ENCODE peak calls at places on chromosomes 13 and 19, in ten cellular contexts. H, I, T, N, Z, V, F, C, P and R are unnamed samples. For H3K36me3 and H3K27me3, the result is how much of the 10 kb centered on the place peaks cover.

GRCh38 chr13:114311387-114311786 is 2.9 kb upstream of the CHAMP1 start:
- DNase-seq in C (no peak), V (no peak), T (no peak), P (no peak), I (no peak), F (no peak), H (no peak), Z (no peak), N (no peak), R (no peak)

GRCh38 chr19:21508198-21508597 is 2.8 kb downstream of the ZNF429 start:
- DNase-seq in H (no peak), N (no peak), P (no peak), T (no peak), I (no peak), C (no peak), Z (no peak), F (no peak), V (no peak), R (no peak)

GRCh38 chr13:50708461-50708860 is 135.0 kb downstream of the DLEU7 start:
- DNase-seq in H (no peak), N (no peak), Z (no peak), I (no peak), T (no peak), V (no peak), C (no peak), P (peak), F (no peak), R (no peak)

GRCh38 chr13:42559057-42559456 is 14.9 kb upstream of the TNFSF11 start:
- DNase-seq in P (no peak), I (no peak), V (no peak), H (no peak), F (no peak), T (no peak), Z (no peak), N (no peak), C (no peak), R (no peak)

GRCh38 chr13:108594153-108594552 is 35.3 kb upstream of the MYO16 start:
- DNase-seq in H (no peak), C (peak), I (no peak), F (no peak), T (peak), N (no peak), P (no peak), Z (no peak), V (no peak), R (no peak)

GRCh38 chr13:24605923-24606372 is 74.3 kb upstream of the ATP12A start:
- DNase-seq in V (peak), N (peak), F (no peak), Z (no peak), P (no peak), T (peak), C (peak), H (no peak), I (no peak), R (no peak)

GRCh38 chr19:49442793-49443365 is 1.6 kb upstream of the SLC17A7 start:
- DNase-seq in V (peak), F (peak), H (peak), N (peak), Z (peak), I (peak), T (peak), C (peak), P (peak), R (peak)

GRCh38 chr13:21364357-21364756 is 94.7 kb downstream of the ZDHHC20 start:
- DNase-seq in P (no peak), F (no peak), N (no peak), Z (no peak), T (peak), I (no peak), V (no peak), H (no peak), C (no peak), R (no peak)

DNA sequence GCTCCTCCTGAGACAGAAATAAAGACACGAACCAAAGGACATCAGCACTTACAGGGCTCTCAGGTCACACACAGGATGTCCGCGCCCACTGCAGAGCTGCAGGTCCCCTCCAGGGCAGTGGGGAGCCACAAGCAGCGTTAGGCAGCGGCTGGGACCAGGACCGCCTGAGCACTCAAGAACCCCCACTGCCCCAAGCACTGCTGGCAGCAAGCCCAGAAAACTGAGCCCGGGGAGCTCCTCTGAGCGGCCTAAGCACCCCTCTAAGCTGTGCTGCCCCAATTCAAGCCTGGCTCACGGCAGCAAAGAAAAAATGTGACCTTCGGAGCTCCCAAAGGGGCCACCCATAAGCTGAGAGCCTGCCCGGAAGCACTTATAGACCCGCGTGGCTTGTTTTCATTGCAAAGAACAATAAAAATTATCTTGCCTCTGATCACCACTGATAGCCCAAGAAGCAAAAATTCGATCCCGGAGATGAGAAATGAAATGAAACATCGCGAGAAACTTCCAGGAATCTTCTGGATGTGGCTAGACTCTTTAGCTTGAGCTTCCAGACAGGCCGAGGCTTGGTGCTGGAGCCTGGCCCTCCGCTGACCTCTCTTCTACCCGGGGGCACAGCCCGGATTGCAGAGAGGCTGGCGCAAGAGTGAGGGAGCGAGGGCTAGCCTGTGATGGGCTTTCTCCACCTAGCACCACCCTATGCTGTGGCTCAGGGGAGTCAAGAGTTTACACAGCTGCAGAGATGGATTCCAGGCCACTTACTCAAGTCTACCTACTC is 6.3 kb downstream of the DPP9 start:
- DNase-seq in F (peak), N (no peak), T (no peak), P (peak), C (no peak), V (no peak), I (no peak), H (no peak), Z (peak), R (no peak)
- H3K4me3 ChIP-seq in F (no peak), N (no peak), T (no peak), P (no peak), C (no peak), V (no peak), I (no peak), H (no peak), Z (no peak), R (no peak)

GRCh38 chr19:3653081-3653795 is 26.6 kb upstream of the CACTIN start:
- DNase-seq in N (no peak), C (no peak), T (no peak), F (no peak), H (no peak), V (no peak), I (no peak), P (no peak), Z (no peak), R (no peak)
- H3K36me3 ChIP-seq in N (under half), C (under half), T (under half), F (under half), H (under half), V (under half), I (half or more), P (under half), Z (half or more), R (under half)

GRCh38 chr13:98289339-98289935 is 112.4 kb upstream of the RNF113B start:
- DNase-seq in P (no peak), T (no peak), H (no peak), C (no peak), V (no peak), Z (no peak), N (no peak), F (no peak), I (no peak), R (no peak)

GRCh38 chr13:98284677-98285076 is 107.6 kb upstream of the RNF113B start:
- DNase-seq in N (no peak), H (no peak), T (no peak), F (no peak), Z (no peak), P (no peak), I (no peak), C (no peak), V (no peak), R (no peak)

GRCh38 chr13:98286814-98287213 is 109.7 kb upstream of the RNF113B start:
- DNase-seq in V (no peak), T (no peak), F (no peak), H (no peak), Z (no peak), C (no peak), P (no peak), N (no peak), I (no peak), R (no peak)

GRCh38 chr13:98285852-98286594 is 109.0 kb upstream of the RNF113B start:
- DNase-seq in V (no peak), P (no peak), N (no peak), H (no peak), I (no peak), F (no peak), Z (no peak), C (no peak), T (no peak), R (no peak)

GRCh38 chr13:98285317-98285716 is 108.2 kb upstream of the RNF113B start:
- DNase-seq in P (no peak), N (no peak), H (no peak), Z (no peak), V (no peak), T (no peak), C (no peak), F (no peak), I (no peak), R (no peak)
- H3K27me3 ChIP-seq in P (under half), N (under half), H (under half), Z (under half), V (under half), T (under half), C (under half), F (under half), I (under half), R (under half)

GRCh38 chr19:40798223-40798996 is 581 bp upstream of the EGLN2 start:
- DNase-seq in T (peak), N (peak), C (peak), Z (peak), P (peak), H (peak), V (peak), I (peak), F (peak), R (peak)

GRCh38 chr19:40798997-40799557 is at the start of gene EGLN2:
- DNase-seq in F (no peak), Z (no peak), N (no peak), P (peak), T (no peak), I (no peak), C (no peak), V (no peak), H (no peak), R (no peak)

GRCh38 chr19:40799558-40800338 is 757 bp downstream of the EGLN2 start:
- DNase-seq in N (peak), H (no peak), I (no peak), V (no peak), F (no peak), C (peak), T (no peak), P (peak), Z (no peak), R (peak)

GRCh38 chr19:40797963-40798222 is 1.1 kb upstream of the EGLN2 start:
- DNase-seq in Z (no peak), H (no peak), T (no peak), C (no peak), P (no peak), I (no peak), N (no peak), F (no peak), V (no peak), R (no peak)

GRCh38 chr19:40797166-40797962 is 1.6 kb upstream of the EGLN2 start:
- DNase-seq in T (no peak), H (no peak), V (no peak), C (no peak), I (no peak), N (no peak), F (no peak), Z (no peak), P (no peak), R (no peak)
- H3K4me3 ChIP-seq in T (no peak), H (no peak), V (peak), C (no peak), I (peak), N (no peak), F (no peak), Z (no peak), P (no peak), R (no peak)

DNA sequence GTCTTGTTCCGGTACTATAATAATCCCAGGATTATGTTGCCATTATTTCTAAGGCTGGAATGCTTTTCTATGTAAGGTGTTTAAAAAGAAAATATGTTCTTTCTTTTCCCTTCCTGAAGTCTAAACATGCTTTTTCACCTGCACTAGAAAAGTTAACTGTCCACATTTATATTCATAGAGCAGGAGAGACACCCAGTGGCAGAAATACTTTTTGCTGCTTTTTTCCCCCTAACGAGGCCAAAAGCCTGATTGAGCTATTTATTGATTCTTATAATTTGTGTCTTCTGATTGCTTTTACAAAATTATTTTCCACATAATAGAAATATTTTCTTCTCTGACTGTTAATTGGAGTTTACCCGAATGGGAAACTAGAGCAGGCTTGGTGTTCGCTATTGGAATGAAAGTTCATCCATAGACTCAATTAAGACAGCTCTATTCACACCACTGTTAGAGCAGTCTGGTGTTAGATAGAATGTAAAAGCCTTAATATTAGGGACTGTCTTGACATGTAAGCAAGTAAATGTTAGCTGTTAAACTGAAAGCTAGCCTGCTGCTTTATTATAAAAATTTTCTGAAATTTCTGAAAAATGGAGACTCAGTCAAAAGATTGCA is 15.8 kb downstream of the GPR180 start:
- DNase-seq in T (peak), V (peak), P (peak), I (no peak), F (no peak), H (no peak), N (no peak), C (no peak), Z (peak), R (no peak)
- H3K36me3 ChIP-seq in T (half or more), V (under half), P (under half), I (under half), F (under half), H (under half), N (under half), C (under half), Z (under half), R (half or more)

GRCh38 chr19:16104722-16105121 is 7.0 kb upstream of the RAB8A start:
- DNase-seq in P (no peak), F (no peak), C (no peak), N (no peak), Z (no peak), V (no peak), T (no peak), I (no peak), H (no peak), R (no peak)

GRCh38 chr19:16111160-16111908 is at the start of gene RAB8A:
- DNase-seq in T (peak), I (peak), N (peak), P (peak), H (peak), F (peak), C (peak), Z (peak), V (peak), R (peak)

GRCh38 chr19:16100524-16100923 is 11.2 kb upstream of the RAB8A start:
- DNase-seq in C (no peak), Z (no peak), T (no peak), N (no peak), V (no peak), I (no peak), F (no peak), H (no peak), P (no peak), R (no peak)

DNA sequence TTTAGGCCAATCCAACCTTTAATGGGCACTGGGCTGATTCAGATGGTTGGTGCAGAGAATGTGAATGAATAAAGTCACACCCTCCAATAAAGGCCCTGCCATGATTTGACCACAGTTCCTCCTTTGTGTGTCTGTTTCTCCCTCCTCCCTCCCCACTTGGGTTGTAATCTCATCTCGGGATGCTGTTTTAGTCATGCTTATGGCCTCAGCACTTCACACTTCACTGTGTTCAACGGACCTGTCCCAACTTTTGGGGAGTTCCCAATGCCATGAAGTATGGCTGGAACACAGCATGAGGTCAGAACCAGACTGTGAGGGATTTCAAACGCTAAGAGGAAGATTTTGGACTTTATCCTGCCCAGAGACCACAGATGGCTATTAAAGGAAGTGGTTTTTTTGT is 5.6 kb upstream of the RAB8A start:
- DNase-seq in I (no peak), P (no peak), F (no peak), C (no peak), Z (no peak), N (no peak), T (no peak), H (no peak), V (no peak), R (peak)
- H3K27me3 ChIP-seq in I (under half), P (under half), F (under half), C (under half), Z (under half), N (under half), T (under half), H (under half), V (under half), R (under half)

GRCh38 chr19:48397263-48397635 is 3.8 kb downstream of the GRIN2D start:
- DNase-seq in T (no peak), V (no peak), I (no peak), N (no peak), H (no peak), P (no peak), Z (no peak), C (no peak), F (no peak), R (no peak)
- H3K4me3 ChIP-seq in T (no peak), V (no peak), I (peak), N (peak), H (no peak), P (no peak), Z (no peak), C (no peak), F (no peak), R (peak)

GRCh38 chr19:45273532-45273877 is 22.4 kb downstream of the MARK4 start:
- DNase-seq in Z (no peak), P (no peak), H (no peak), T (no peak), F (no peak), I (no peak), N (no peak), C (no peak), V (no peak), R (no peak)

GRCh38 chr19:45271098-45271497 is 20.0 kb downstream of the MARK4 start:
- DNase-seq in P (no peak), I (no peak), Z (no peak), F (no peak), V (no peak), C (no peak), H (no peak), N (no peak), T (no peak), R (no peak)

GRCh38 chr19:45275370-45275971 is 24.4 kb downstream of the MARK4 start:
- DNase-seq in I (no peak), Z (no peak), N (no peak), H (no peak), F (no peak), P (no peak), C (no peak), V (no peak), T (no peak), R (no peak)

GRCh38 chr19:45267296-45267695 is 16.2 kb downstream of the MARK4 start:
- DNase-seq in I (no peak), P (no peak), F (no peak), N (no peak), Z (no peak), V (no peak), T (no peak), C (no peak), H (no peak), R (no peak)

GRCh38 chr19:45271709-45272108 is 20.6 kb downstream of the MARK4 start:
- DNase-seq in T (no peak), P (no peak), I (no peak), C (no peak), N (no peak), H (no peak), F (no peak), V (no peak), Z (no peak), R (no peak)
- H3K36me3 ChIP-seq in T (half or more), P (under half), I (half or more), C (under half), N (under half), H (under half), F (under half), V (under half), Z (half or more), R (half or more)

GRCh38 chr19:35901055-35901644 is 810 bp upstream of the NFKBID start:
- DNase-seq in Z (no peak), H (no peak), N (no peak), T (no peak), V (no peak), F (no peak), I (no peak), P (no peak), C (no peak), R (peak)

GRCh38 chr19:35899547-35900214 is 659 bp downstream of the NFKBID start:
- DNase-seq in N (peak), H (peak), V (peak), P (peak), C (peak), I (no peak), Z (peak), F (peak), T (peak), R (peak)

GRCh38 chr19:35895911-35896642 is 4.3 kb downstream of the NFKBID start:
- DNase-seq in N (no peak), F (no peak), V (no peak), I (no peak), C (no peak), H (no peak), P (no peak), T (no peak), Z (no peak), R (no peak)

GRCh38 chr19:35896643-35897040 is 3.7 kb downstream of the NFKBID start:
- DNase-seq in C (no peak), Z (no peak), T (no peak), F (no peak), H (no peak), I (no peak), N (no peak), V (no peak), P (no peak), R (no peak)

GRCh38 chr19:35897706-35898451 is 2.5 kb downstream of the NFKBID start:
- DNase-seq in Z (no peak), T (no peak), P (no peak), V (no peak), C (no peak), F (no peak), I (no peak), N (no peak), H (no peak), R (no peak)
- H3K27me3 ChIP-seq in Z (under half), T (under half), P (under half), V (under half), C (under half), F (under half), I (under half), N (under half), H (under half), R (under half)

DNA sequence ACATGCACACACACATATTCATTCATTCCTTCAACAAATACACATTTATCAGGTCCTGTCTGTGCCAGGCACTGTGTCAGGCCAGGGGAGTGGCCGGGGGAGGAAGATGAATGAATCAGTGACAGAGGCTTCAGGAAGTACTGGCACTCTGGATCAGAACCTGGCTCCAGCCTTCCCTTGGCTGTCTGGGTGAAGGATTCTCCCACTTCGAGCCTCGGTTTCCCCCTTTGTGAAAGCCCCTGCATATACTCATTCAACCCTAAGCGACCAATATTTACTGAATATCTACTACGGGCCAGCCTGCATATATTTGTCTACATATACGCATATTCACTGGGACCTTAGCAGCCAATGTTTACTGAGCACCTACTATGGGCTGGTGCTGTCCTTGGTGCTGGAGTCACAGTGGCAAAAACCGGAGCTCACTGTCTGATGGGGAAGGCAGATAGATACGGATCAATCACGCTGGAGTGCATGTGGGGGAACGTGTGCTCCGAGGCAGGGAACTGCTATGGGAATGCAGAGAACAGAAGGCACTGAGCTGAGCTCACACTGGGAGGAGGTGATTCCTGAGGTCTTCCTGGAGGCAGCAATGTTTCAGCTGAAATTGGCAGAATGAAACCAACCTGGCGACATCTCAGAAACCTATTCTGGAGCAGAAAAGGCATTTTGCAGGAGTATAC is 638 bp upstream of the ZNF579 start:
- DNase-seq in H (no peak), V (peak), P (no peak), F (no peak), I (no peak), N (no peak), C (peak), Z (no peak), T (peak), R (no peak)
- H3K4me3 ChIP-seq in H (peak), V (peak), P (peak), F (peak), I (peak), N (peak), C (peak), Z (peak), T (peak), R (peak)